ENCODE peak calls at places on chromosome 18, in four cellular contexts. C is PC-3; J is activated gamma-delta T cell treated with anti-CD3 and anti-CD28 coated beads, Interleukin-2, amount 50 U/mL, for 16 hours; U is GM23248. Z is an unnamed sample.

GRCh38 chr18:10519999-10520935 is 5.6 kb upstream of the NAPG start:
- DNase-seq in C (peak; percentile 82), J (peak; percentile 27), U (peak; percentile 98), Z (peak; percentile 26)

GRCh38 chr18:3604626-3605408 is 154.8 kb downstream of the TGIF1 start:
- DNase-seq in C (peak; percentile 94), J (no peak), U (peak; percentile 94), Z (no peak)

GRCh38 chr18:53991202-53991601 is 233.3 kb downstream of the MBD2 start:
- DNase-seq in C (peak; percentile 96), J (no peak), U (peak; percentile 39), Z (no peak)

GRCh38 chr18:76687271-76688006 is 134.9 kb upstream of the ZNF236 start:
- DNase-seq in C (no peak), J (peak; percentile 11), U (peak; percentile 37), Z (no peak)

GRCh38 chr18:41162191-41162590 is 792.8 kb upstream of the PIK3C3 start:
- DNase-seq in C (no peak), J (no peak), U (no peak), Z (no peak)

GRCh38 chr18:79606621-79607331 is 72.8 kb upstream of the CTDP1 start:
- DNase-seq in C (no peak), J (no peak), U (no peak), Z (no peak)

GRCh38 chr18:78992041-78992735 is 12.6 kb downstream of the SALL3 start:
- DNase-seq in C (no peak), J (no peak), U (no peak), Z (no peak)

GRCh38 chr18:887716-888115 is 17.0 kb upstream of the ADCYAP1 start:
- DNase-seq in C (peak; percentile 10), J (no peak), U (no peak), Z (no peak)

GRCh38 chr18:61589724-61590065 is 256.5 kb downstream of the CDH20 start:
- DNase-seq in C (peak; percentile 21), J (no peak), U (peak; percentile 56), Z (no peak)

GRCh38 chr18:9673296-9674251 is 34.5 kb upstream of the RAB31 start:
- DNase-seq in C (peak; percentile 94), J (no peak), U (peak; percentile 85), Z (no peak)

GRCh38 chr18:35000457-35000856 is 40.8 kb upstream of the MAPRE2 start:
- DNase-seq in C (no peak), J (no peak), U (no peak), Z (no peak)

GRCh38 chr18:30192216-30192615 is 850.3 kb downstream of the DSC3 start:
- DNase-seq in C (no peak), J (no peak), U (no peak), Z (no peak)

GRCh38 chr18:69658137-69658536 is 257.4 kb downstream of the DOK6 start:
- DNase-seq in C (no peak), J (no peak), U (peak; percentile 32), Z (no peak)

Z was measured in T-helper 9 cell.